ENCODE peak calls at places on chromosomes 6 and 20, in ten cellular contexts. L is psoas muscle, U is DND-41, S is GM12878, Z is MM.1S, E is tibial artery, Y is AG10803, H is uterus, G is fibroblast of mammary gland, Q is neural progenitor cell. V is an unnamed sample.

GRCh38 chr20:3042621-3043020 is 801 bp upstream of the GNRH2 start:
- DNase-seq in U (no peak), L (peak), Q (no peak), H (peak), G (peak), Y (no peak), S (no peak), Z (no peak), E (peak), V (no peak)

GRCh38 chr6:85460951-85461805 is 11.3 kb downstream of the NT5E start:
- DNase-seq in H (peak), Y (peak), G (peak), S (peak), U (peak), Z (peak), L (no peak), E (no peak), Q (no peak), V (peak)

GRCh38 chr20:50776122-50776795 is 18.6 kb upstream of the BCAS4 start:
- DNase-seq in G (no peak), L (no peak), S (no peak), Y (no peak), Q (no peak), Z (no peak), U (no peak), H (no peak), E (peak), V (no peak)

GRCh38 chr6:28212510-28213212 is 12.4 kb upstream of the ZSCAN9 start:
- DNase-seq in Q (peak), U (no peak), S (peak), L (no peak), E (no peak), Z (peak), G (peak), H (no peak), Y (peak), V (peak)

GRCh38 chr20:5349448-5349847 is 32.7 kb upstream of the PROKR2 start:
- DNase-seq in U (no peak), E (no peak), L (no peak), Q (no peak), Z (no peak), S (no peak), G (no peak), Y (no peak), H (no peak), V (peak)

GRCh38 chr20:4451487-4451886 is 270.2 kb upstream of the PRND start:
- DNase-seq in L (no peak), E (no peak), Y (no peak), Q (no peak), U (no peak), H (no peak), G (peak), Z (no peak), S (no peak), V (peak)

GRCh38 chr6:47922391-47922790 is 140.6 kb downstream of the OPN5 start:
- DNase-seq in G (no peak), E (no peak), Y (no peak), U (no peak), Q (peak), Z (no peak), L (no peak), S (no peak), H (no peak), V (no peak)

GRCh38 chr6:154731296-154732218 is 1.7 kb upstream of the SCAF8 start:
- DNase-seq in L (no peak), Z (no peak), G (no peak), S (no peak), U (no peak), Q (no peak), H (no peak), E (no peak), Y (no peak), V (no peak)

GRCh38 chr6:132084811-132085509 is 133.8 kb upstream of the CCN2 start:
- DNase-seq in E (no peak), U (no peak), Z (peak), Y (peak), S (peak), H (no peak), Q (no peak), G (peak), L (no peak), V (peak)

GRCh38 chr6:82072113-82072512 is 175.4 kb downstream of the IBTK start:
- DNase-seq in Z (no peak), L (no peak), H (no peak), Q (no peak), Y (peak), U (no peak), G (no peak), S (no peak), E (no peak), V (no peak)

GRCh38 chr20:53737404-53738038 is 143.9 kb upstream of the ZNF217 start:
- DNase-seq in H (no peak), Z (peak), U (no peak), G (peak), S (no peak), Y (peak), E (no peak), Q (no peak), L (no peak), V (peak)

GRCh38 chr6:47080083-47080596 is 38.0 kb upstream of the ADGRF1 start:
- DNase-seq in H (no peak), Q (no peak), U (no peak), S (no peak), Z (no peak), G (no peak), Y (no peak), E (no peak), L (no peak), V (no peak)

GRCh38 chr6:75693534-75693933 is 55.5 kb upstream of the MYO6 start:
- DNase-seq in Q (no peak), Z (no peak), L (no peak), Y (peak), U (no peak), H (no peak), E (no peak), G (peak), S (no peak), V (no peak)

GRCh38 chr6:12494161-12494560 is 204.0 kb downstream of the EDN1 start:
- DNase-seq in G (no peak), H (no peak), Y (no peak), Q (no peak), Z (no peak), L (no peak), E (no peak), U (no peak), S (no peak), V (no peak)

GRCh38 chr6:16854986-16855385 is 93.7 kb upstream of the ATXN1 start:
- DNase-seq in S (peak), L (no peak), Q (no peak), E (no peak), Y (no peak), H (no peak), U (no peak), Z (no peak), G (no peak), V (peak)

GRCh38 chr6:15274696-15275387 is 29.0 kb downstream of the JARID2 start:
- DNase-seq in Y (no peak), H (no peak), S (no peak), U (no peak), L (no peak), G (peak), E (no peak), Q (no peak), Z (no peak), V (no peak)
- TF ChIP-seq CTCF in Y (peak), H (peak), S (no peak), U (no peak), L (peak), G (peak), E (peak), Q (no peak), Z (peak), V (no peak)

GRCh38 chr6:14743126-14743464 is 502.8 kb upstream of the JARID2 start:
- DNase-seq in Q (no peak), S (no peak), Y (no peak), Z (no peak), L (no peak), G (no peak), E (no peak), H (no peak), U (no peak), V (no peak)

GRCh38 chr6:14742171-14742570 is 503.7 kb upstream of the JARID2 start:
- DNase-seq in Q (no peak), L (no peak), G (no peak), Z (no peak), U (no peak), E (no peak), S (no peak), H (no peak), Y (no peak), V (no peak)

GRCh38 chr6:14744212-14744556 is 501.7 kb upstream of the JARID2 start:
- DNase-seq in G (no peak), Q (no peak), Y (no peak), S (no peak), U (no peak), Z (no peak), H (no peak), E (no peak), L (no peak), V (no peak)

GRCh38 chr6:14743465-14744211 is 502.2 kb upstream of the JARID2 start:
- DNase-seq in E (peak), S (no peak), Q (no peak), Y (peak), Z (no peak), G (peak), L (peak), U (peak), H (no peak), V (peak)

GRCh38 chr6:14742680-14743079 is 503.2 kb upstream of the JARID2 start:
- DNase-seq in E (no peak), H (no peak), Z (no peak), Y (no peak), Q (no peak), U (no peak), L (no peak), S (no peak), G (no peak), V (no peak)
- H3K4me3 ChIP-seq in E (no peak), H (no peak), Z (no peak), Y (no peak), Q (no peak), U (no peak), L (no peak), S (no peak), G (no peak), V (no peak)

DNA sequence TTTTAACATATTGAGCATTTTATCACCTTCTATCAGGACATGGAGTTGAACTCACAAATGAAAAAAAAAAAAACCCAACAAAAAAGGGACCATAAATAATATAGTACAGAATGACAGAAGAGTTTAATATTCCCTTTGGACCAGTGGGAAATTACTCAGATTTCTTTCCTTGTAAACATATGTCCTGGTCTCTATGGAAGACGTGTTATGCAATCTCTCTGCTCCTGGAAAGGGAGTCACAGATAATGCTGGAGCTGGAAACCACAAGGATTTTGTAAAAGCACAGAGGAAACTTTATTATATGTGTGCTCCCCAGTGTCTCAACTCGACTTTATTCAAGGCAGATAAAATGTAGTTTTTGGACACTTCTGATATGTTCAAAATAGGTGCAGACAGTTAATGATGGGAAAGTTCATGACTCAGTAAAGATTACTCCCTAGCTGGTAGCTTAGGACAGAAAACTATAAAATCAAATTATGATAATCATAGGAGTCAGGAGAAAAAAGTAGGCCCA is 88.1 kb upstream of the ZFP64 start:
- DNase-seq in E (no peak), L (no peak), Q (no peak), Y (peak), H (no peak), G (peak), U (no peak), S (no peak), Z (no peak), V (no peak)
- TF ChIP-seq CTCF in E (no peak), L (no peak), Q (no peak), Y (no peak), H (no peak), G (no peak), U (no peak), S (no peak), Z (no peak), V (no peak)

GRCh38 chr6:125797120-125797933 is 6.6 kb downstream of the NCOA7 start:
- DNase-seq in U (peak), E (no peak), G (no peak), Y (no peak), H (no peak), S (no peak), Z (no peak), L (no peak), Q (no peak), V (no peak)
- H3K4me3 ChIP-seq in U (no peak), E (no peak), G (no peak), Y (no peak), H (no peak), S (peak), Z (no peak), L (no peak), Q (no peak), V (no peak)